ENCODE peak calls at places on chromosome 12, in four cellular contexts. U is WERI-Rb-1, Z is thyroid gland, Q is A549. C is an unnamed sample.
A peak's percentile ranks its signal among the peaks of the same experiment; 100 is the strongest.

GRCh38 chr12:23376238-23376637 is 573.2 kb downstream of the SOX5 start:
- DNase-seq in U (no peak), Z (no peak), Q (no peak), C (no peak)

GRCh38 chr12:75508159-75508558 is 3.2 kb downstream of the KRR1 start:
- DNase-seq in U (no peak), Q (no peak), Z (no peak), C (no peak)

GRCh38 chr12:100120355-100120754 is 22.3 kb downstream of the BLTP3B start:
- DNase-seq in Q (no peak), U (no peak), Z (no peak), C (no peak)

GRCh38 chr12:124913474-124914391 is 717 bp downstream of the UBC start:
- DNase-seq in Z (peak; percentile 92), Q (peak; percentile 94), U (peak; percentile 91), C (peak; percentile 85)

GRCh38 chr12:93048646-93049045 is 119.6 kb upstream of the EEA1 start:
- DNase-seq in Q (no peak), U (no peak), Z (no peak), C (no peak)

GRCh38 chr12:120538281-120539156 is 4.4 kb downstream of the RNF10 start:
- DNase-seq in U (no peak), Z (peak; percentile 85), Q (peak; percentile 36), C (peak; percentile 46)

GRCh38 chr12:109706747-109707469 is 6.7 kb upstream of the FAM222A start:
- DNase-seq in U (peak; percentile 92), Q (no peak), Z (no peak), C (no peak)

GRCh38 chr12:10621278-10621677 is 7.9 kb upstream of the MAGOHB start:
- DNase-seq in U (no peak), Z (no peak), Q (no peak), C (no peak)

GRCh38 chr12:2959194-2959507 is at the start of gene TEAD4:
- DNase-seq in Q (peak; percentile 89), Z (peak; percentile 95), U (peak; percentile 81), C (peak; percentile 81)

GRCh38 chr12:92574046-92574783 is 128.6 kb upstream of the PLEKHG7 start:
- DNase-seq in U (peak; percentile 36), Q (peak; percentile 64), Z (no peak), C (no peak)

GRCh38 chr12:58452546-58452945 is 467.8 kb downstream of the LRIG3 start:
- DNase-seq in Q (no peak), Z (no peak), U (no peak), C (no peak)

GRCh38 chr12:54000105-54000773 is at the start of gene HOXC9:
- DNase-seq in Z (no peak), U (no peak), Q (no peak), C (no peak)

GRCh38 chr12:27922591-27923139 is 49.9 kb downstream of the PTHLH start:
- DNase-seq in Q (peak; percentile 35), Z (no peak), U (no peak), C (no peak)

GRCh38 chr12:19018302-19018980 is 111.1 kb upstream of the PLEKHA5 start:
- DNase-seq in Z (no peak), Q (peak; percentile 29), U (no peak), C (no peak)
- H3K27ac ChIP-seq in Z (no peak overlapping the region), Q (peak overlapping the region; percentile 59), U (no peak overlapping the region), C (peak overlapping the region; percentile 74)

GRCh38 chr12:133081408-133081806 is 684 bp downstream of the ZNF140 start:
- DNase-seq in Z (peak; percentile 3), U (no peak), Q (no peak), C (no peak)
- H3K9me3 ChIP-seq in Z (no peaks in the 10 kb centered on the region), U (peaks cover 39% of the 10 kb centered on the region), Q (peaks cover 90% of the 10 kb centered on the region), C (peaks cover 30% of the 10 kb centered on the region)

GRCh38 chr12:30695327-30696102 is at the start of gene IPO8:
- DNase-seq in Z (peak; percentile 95), U (peak; percentile 95), Q (peak; percentile 96), C (peak; percentile 89)

GRCh38 chr12:30696943-30697342 is 1.3 kb upstream of the IPO8 start:
- DNase-seq in Q (no peak), U (no peak), Z (no peak), C (no peak)

GRCh38 chr12:30694971-30695326 is 720 bp downstream of the IPO8 start:
- DNase-seq in Q (peak; percentile 53), Z (peak; percentile 69), U (peak; percentile 35), C (peak; percentile 31)

GRCh38 chr12:30696486-30696885 is 817 bp upstream of the IPO8 start:
- DNase-seq in U (no peak), Z (no peak), Q (no peak), C (no peak)

GRCh38 chr12:30696103-30696408 is 387 bp upstream of the IPO8 start:
- DNase-seq in U (no peak), Q (no peak), Z (no peak), C (no peak)
- H3K27ac ChIP-seq in U (peak overlapping the region; percentile 79), Q (peak overlapping the region; percentile 96), Z (peak overlapping the region; percentile 85), C (peak overlapping the region; percentile 71)

DNA sequence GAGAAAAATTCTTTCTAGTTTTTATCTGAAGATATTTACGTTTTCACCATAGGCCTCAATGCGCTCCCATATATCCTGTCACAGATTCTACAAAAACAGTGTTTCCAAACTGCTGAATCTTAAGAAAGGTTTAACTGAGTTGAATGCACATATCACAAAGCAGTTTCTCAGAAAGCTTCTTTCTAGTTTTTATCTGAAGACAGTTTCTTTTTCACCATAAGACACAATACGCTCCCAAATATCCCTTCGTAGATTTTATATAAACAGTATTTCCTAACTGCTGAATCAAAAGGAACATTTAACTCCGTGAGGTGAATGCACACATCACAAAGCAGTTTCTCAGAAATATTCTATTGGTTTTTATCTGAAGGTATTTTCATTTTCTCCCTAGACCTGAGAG is 385.5 kb downstream of the ALG10 start:
- DNase-seq in U (no peak), Z (no peak), Q (no peak), C (no peak)
- H3K9me3 ChIP-seq in U (peaks cover 9% of the 10 kb centered on the region), Z (no peaks in the 10 kb centered on the region), Q (peaks cover 20% of the 10 kb centered on the region), C (peaks cover 18% of the 10 kb centered on the region)

GRCh38 chr12:31588976-31589375 is 2.0 kb downstream of the DENND5B start:
- DNase-seq in U (no peak), Z (no peak), Q (no peak), C (no peak)
- H3K27ac ChIP-seq in U (no peak overlapping the region), Z (no peak overlapping the region), Q (peak overlapping the region; percentile 97), C (peak overlapping the region; percentile 91)

GRCh38 chr12:131457028-131457310 is 253.9 kb upstream of the SFSWAP start:
- DNase-seq in Q (no peak), Z (no peak), U (no peak), C (no peak)
- H3K9me3 ChIP-seq in Q (peaks cover 2% of the 10 kb centered on the region), Z (no peaks in the 10 kb centered on the region), U (no peaks in the 10 kb centered on the region), C (no peaks in the 10 kb centered on the region)

GRCh38 chr12:47799357-47799955 is 20.2 kb downstream of the HDAC7 start:
- DNase-seq in Z (peak; percentile 68), U (no peak), Q (no peak), C (no peak)
- H3K27ac ChIP-seq in Z (peak overlapping the region; percentile 20), U (no peak overlapping the region), Q (no peak overlapping the region), C (no peak overlapping the region)

GRCh38 chr12:697426-697825 is 34.2 kb upstream of the NINJ2 start:
- DNase-seq in Q (no peak), Z (no peak), U (no peak), C (no peak)
- H3K9me3 ChIP-seq in Q (peaks cover 23% of the 10 kb centered on the region), Z (no peaks in the 10 kb centered on the region), U (peaks cover 11% of the 10 kb centered on the region), C (peaks cover 10% of the 10 kb centered on the region)

C was measured in SJSA1.